ENCODE peak calls at places on chromosomes 2 and 18, in four cellular contexts. N, Y, U and R are unnamed samples.

GRCh38 chr18:67381608-67382150 is 134.8 kb downstream of the DSEL start:
- DNase-seq in N (no peak), Y (no peak), U (no peak), R (no peak)

GRCh38 chr2:8682719-8683667 is 1.1 kb downstream of the ID2 start:
- DNase-seq in N (peak; percentile 21), Y (peak; percentile 33), U (no peak), R (no peak)

GRCh38 chr2:119871725-119872124 is 112.0 kb downstream of the PTPN4 start:
- DNase-seq in N (no peak), Y (no peak), U (no peak), R (no peak)

GRCh38 chr2:239181074-239181581 is 219.7 kb downstream of the HDAC4 start:
- DNase-seq in N (no peak), Y (no peak), U (no peak), R (no peak)

GRCh38 chr2:714005-714741 is 37.0 kb upstream of the TMEM18 start:
- DNase-seq in N (peak; percentile 56), Y (peak; percentile 59), U (no peak), R (no peak)

GRCh38 chr2:70008290-70008689 is 46.9 kb upstream of the ASPRV1 start:
- DNase-seq in N (no peak), Y (no peak), U (no peak), R (no peak)

GRCh38 chr18:74906189-74906588 is 302.8 kb downstream of the PTGR3 start:
- DNase-seq in N (no peak), Y (no peak), U (no peak), R (peak; percentile 42)

GRCh38 chr2:239150125-239151011 is 250.5 kb downstream of the HDAC4 start:
- DNase-seq in N (no peak), Y (no peak), U (no peak), R (no peak)

GRCh38 chr2:236871500-236872001 is 214.1 kb upstream of the COPS8 start:
- DNase-seq in N (no peak), Y (peak; percentile 96), U (peak; percentile 47), R (no peak)

GRCh38 chr2:20447437-20448245 is 767 bp downstream of the RHOB start:
- DNase-seq in N (peak; percentile 44), Y (no peak), U (peak; percentile 92), R (no peak)

GRCh38 chr18:76495435-76496199 is 575 bp upstream of the ZNF516 start:
- DNase-seq in N (peak; percentile 70), Y (peak; percentile 47), U (no peak), R (no peak)

GRCh38 chr2:133657591-133657990 is 89.3 kb upstream of the NCKAP5 start:
- DNase-seq in N (no peak), Y (peak; percentile 82), U (peak; percentile 71), R (no peak)

GRCh38 chr2:230824406-230824978 is 40.2 kb upstream of the ITM2C start:
- DNase-seq in N (peak; percentile 89), Y (peak; percentile 72), U (peak; percentile 49), R (peak; percentile 41)